ENCODE peak calls at places on chromosome 9, in four cellular contexts. Z is K562, U is HepG2, I is GM12878. D is an unnamed sample.
A peak's percentile ranks its signal among the peaks of the same experiment; 100 is the strongest.

GRCh38 chr9:81030027-81030426 is 659.3 kb downstream of the TLE1 start:
- DNase-seq in Z (no peak), U (no peak), I (no peak), D (no peak)

GRCh38 chr9:136327313-136327971 is at the start of gene GPSM1:
- DNase-seq in Z (peak; percentile 95), U (no peak), I (no peak), D (no peak)

GRCh38 chr9:16121593-16121992 is 568.8 kb downstream of the CCDC171 start:
- DNase-seq in Z (no peak), U (no peak), I (no peak), D (no peak)

GRCh38 chr9:123129411-123129810 is 95.9 kb downstream of the GPR21 start:
- DNase-seq in Z (no peak), U (no peak), I (no peak), D (no peak)

GRCh38 chr9:136723989-136724388 is 11.6 kb downstream of the DIPK1B start:
- DNase-seq in Z (no peak), U (no peak), I (no peak), D (no peak)

GRCh38 chr9:68739631-68740174 is 34.7 kb downstream of the PIP5K1B start:
- DNase-seq in Z (no peak), U (peak; percentile 94), I (no peak), D (no peak)

GRCh38 chr9:134378901-134379338 is 52.7 kb downstream of the RXRA start:
- DNase-seq in Z (no peak), U (no peak), I (no peak), D (peak; percentile 85)

GRCh38 chr9:131772940-131773339 is 33.1 kb upstream of the RAPGEF1 start:
- DNase-seq in Z (no peak), U (no peak), I (no peak), D (no peak)

GRCh38 chr9:74463825-74464224 is 33.3 kb upstream of the RORB start:
- DNase-seq in Z (no peak), U (peak; percentile 8), I (no peak), D (no peak)

GRCh38 chr9:37410969-37411785 is 11.3 kb upstream of the GRHPR start:
- DNase-seq in Z (peak; percentile 72), U (peak; percentile 56), I (no peak), D (no peak)

GRCh38 chr9:106752581-106752980 is 110.4 kb upstream of the ZNF462 start:
- DNase-seq in Z (no peak), U (no peak), I (no peak), D (no peak)

GRCh38 chr9:69060766-69061165 is 25.2 kb downstream of the FXN start:
- DNase-seq in Z (no peak), U (no peak), I (no peak), D (no peak)

DNA sequence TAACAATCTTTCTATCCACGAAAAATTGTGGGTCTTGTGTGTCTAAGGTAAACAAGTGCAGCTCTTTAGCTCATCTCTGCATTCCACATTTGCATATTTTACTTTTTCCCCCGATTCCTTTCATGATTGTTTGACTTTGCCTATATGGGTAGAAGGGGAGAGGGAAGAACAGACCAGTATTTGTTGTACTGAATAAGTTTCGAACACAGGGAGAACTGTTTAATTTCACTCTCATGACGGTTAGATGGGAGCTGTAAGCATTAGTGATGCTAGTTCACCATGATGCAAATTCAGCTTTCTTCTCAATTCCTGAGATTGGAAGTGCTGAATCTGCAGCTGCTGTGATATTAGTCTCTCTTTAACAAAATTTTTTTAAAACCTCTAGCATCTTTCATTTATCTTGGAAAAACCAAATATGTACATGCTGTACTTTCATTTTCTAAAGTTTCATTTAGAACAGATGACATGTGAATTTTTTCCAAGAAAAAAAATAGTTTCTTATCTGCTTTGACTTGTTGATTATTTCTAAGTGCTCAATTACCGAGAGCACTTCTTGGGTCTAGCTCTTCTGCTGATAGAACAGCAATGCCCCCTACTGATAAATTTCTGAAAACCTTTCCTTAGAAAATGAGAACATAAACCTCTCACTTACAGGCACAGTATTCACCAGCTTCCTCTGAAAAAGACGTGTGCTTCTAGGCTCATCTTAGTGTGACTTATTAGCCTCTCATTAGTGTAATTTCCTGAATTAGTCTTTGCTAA is 149.5 kb downstream of the BAAT start:
- DNase-seq in Z (peak; percentile 17), U (peak; percentile 45), I (no peak), D (peak; percentile 35)
- TF ChIP-seq POLR2AphosphoS2 in Z (no peak), U (no peak), I (no peak), D (no peak)

GRCh38 chr9:19410594-19410993 is 1.8 kb downstream of the ACER2 start:
- DNase-seq in Z (no peak), U (no peak), I (no peak), D (no peak)

GRCh38 chr9:19408316-19408692 is 505 bp upstream of the ACER2 start:
- DNase-seq in Z (peak; percentile 12), U (no peak), I (no peak), D (peak; percentile 4)

GRCh38 chr9:19410195-19410503 is 1.3 kb downstream of the ACER2 start:
- DNase-seq in Z (no peak), U (no peak), I (no peak), D (no peak)

GRCh38 chr9:19408693-19409405 is at the start of gene ACER2:
- DNase-seq in Z (peak; percentile 95), U (peak; percentile 83), I (peak; percentile 66), D (peak; percentile 88)

GRCh38 chr9:19409406-19410194 is 791 bp downstream of the ACER2 start:
- DNase-seq in Z (peak; percentile 52), U (peak; percentile 43), I (no peak), D (peak; percentile 35)
- TF ChIP-seq USF2 in Z (no peak), U (no peak), I (no peak), D (no peak)

GRCh38 chr9:85892406-85892805 is 48.5 kb upstream of the NAA35 start:
- DNase-seq in Z (no peak), U (no peak), I (no peak), D (no peak)
- TF ChIP-seq POLR2AphosphoS2 in Z (no peak), U (no peak), I (no peak), D (no peak)

DNA sequence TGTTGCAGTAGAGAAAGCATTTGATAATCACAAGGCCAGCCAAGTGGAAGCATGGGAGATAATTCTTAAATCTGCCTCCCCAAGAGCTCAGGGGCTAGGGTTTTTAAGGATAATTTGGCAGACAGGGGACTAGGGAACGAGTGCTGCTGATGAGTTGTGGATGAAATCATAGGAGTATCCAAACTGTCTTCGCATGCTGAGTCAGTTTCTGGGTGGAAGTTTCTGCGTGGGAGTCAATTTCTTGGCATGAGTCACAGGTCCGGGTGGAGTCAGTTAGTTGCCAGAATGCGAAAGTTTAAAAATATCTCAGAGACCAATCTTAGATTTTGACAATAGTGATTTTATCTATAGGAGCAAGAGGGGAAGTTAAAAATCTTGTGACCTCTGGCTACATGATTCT is 112.6 kb downstream of the TMC1 start:
- DNase-seq in Z (peak; percentile 6), U (no peak), I (no peak), D (no peak)
- TF ChIP-seq USF2 in Z (no peak), U (no peak), I (no peak), D (no peak)

GRCh38 chr9:36282275-36282674 is 24.0 kb upstream of the GNE start:
- DNase-seq in Z (no peak), U (peak; percentile 7), I (no peak), D (no peak)
- TF ChIP-seq POLR2AphosphoS2 in Z (no peak), U (no peak), I (no peak), D (no peak)

GRCh38 chr9:4567601-4568000 is 77.3 kb downstream of the SLC1A1 start:
- DNase-seq in Z (no peak), U (no peak), I (no peak), D (no peak)
- TF ChIP-seq USF2 in Z (no peak), U (no peak), I (no peak), D (no peak)

GRCh38 chr9:110555971-110556370 is 23.6 kb downstream of the SVEP1 start:
- DNase-seq in Z (no peak), U (peak; percentile 62), I (no peak), D (peak; percentile 61)
- TF ChIP-seq POLR2AphosphoS2 in Z (no peak), U (no peak), I (no peak), D (no peak)

DNA sequence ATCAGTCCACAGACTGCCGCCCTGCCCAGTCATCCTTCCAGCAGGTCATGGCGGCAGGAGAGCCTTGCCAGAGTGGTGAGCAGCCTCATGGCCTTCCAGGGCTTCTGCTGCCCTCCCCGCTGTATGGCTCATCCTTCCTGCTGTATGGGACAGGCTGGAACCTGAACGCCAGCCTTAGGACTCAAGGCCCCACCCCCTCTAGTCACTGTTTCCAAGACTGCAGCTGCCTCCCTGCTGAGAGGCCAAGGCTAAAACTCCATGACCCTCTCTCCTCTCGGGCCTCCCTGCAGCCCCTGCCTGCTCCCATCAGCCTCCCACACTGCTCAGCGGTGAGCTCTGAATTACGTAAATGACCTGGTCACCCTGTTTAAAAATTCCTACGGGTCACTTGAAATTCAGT is 227.5 kb downstream of the AGTPBP1 start:
- DNase-seq in Z (no peak), U (no peak), I (no peak), D (no peak)
- TF ChIP-seq USF2 in Z (no peak), U (no peak), I (no peak), D (no peak)

GRCh38 chr9:92543972-92544371 is 8.2 kb upstream of the ECM2 start:
- DNase-seq in Z (no peak), U (no peak), I (no peak), D (no peak)
- TF ChIP-seq POLR2AphosphoS2 in Z (no peak), U (no peak), I (no peak), D (no peak)